ENCODE peak calls at places on chromosomes 4 and X, in five cellular contexts. Z is K562, R is GM12878, M is HepG2, O is H1. F is an unnamed sample.
A peak's percentile ranks its signal among the peaks of the same experiment; 100 is the strongest.

GRCh38 chr4:108540536-108540935 is 79.8 kb upstream of the RPL34 start:
- DNase-seq in Z (no peak), R (no peak), M (no peak), O (no peak), F (no peak)

GRCh38 chrX:41118156-41118555 is 32.9 kb downstream of the USP9X start:
- DNase-seq in Z (no peak), R (no peak), M (no peak), O (no peak), F (no peak)

GRCh38 chr4:137993232-137993631 is 248.9 kb downstream of the SLC7A11 start:
- DNase-seq in Z (no peak), R (no peak), M (no peak), O (no peak), F (no peak)

GRCh38 chr4:129515356-129515755 is 419.4 kb downstream of the C4orf33 start:
- DNase-seq in Z (no peak), R (no peak), M (no peak), O (no peak), F (no peak)

GRCh38 chr4:121977251-121978168 is 25.6 kb upstream of the TRPC3 start:
- DNase-seq in Z (no peak), R (peak; percentile 56), M (no peak), O (no peak), F (no peak)

GRCh38 chr4:99457676-99458075 is 22.5 kb upstream of the ADH7 start:
- DNase-seq in Z (no peak), R (no peak), M (no peak), O (no peak), F (no peak)

GRCh38 chr4:56979674-56980073 is 978 bp downstream of the POLR2B start:
- DNase-seq in Z (no peak), R (no peak), M (peak; percentile 31), O (no peak), F (no peak)

GRCh38 chr4:186807809-186808634 is 84.4 kb upstream of the FAT1 start:
- DNase-seq in Z (no peak), R (no peak), M (no peak), O (no peak), F (no peak)

GRCh38 chr4:16916719-16917337 is 18.4 kb upstream of the LDB2 start:
- DNase-seq in Z (peak; percentile 68), R (peak; percentile 47), M (peak; percentile 63), O (peak; percentile 90), F (peak; percentile 55)

GRCh38 chr4:8835521-8836365 is 35.9 kb downstream of the HMX1 start:
- DNase-seq in Z (no peak), R (no peak), M (no peak), O (no peak), F (peak; percentile 20)

GRCh38 chr4:97507587-97508245 is 635.6 kb downstream of the STPG2 start:
- DNase-seq in Z (no peak), R (no peak), M (no peak), O (no peak), F (no peak)

GRCh38 chrX:153771686-153772607 is 7.9 kb downstream of the PLXNB3 start:
- DNase-seq in Z (no peak), R (no peak), M (no peak), O (no peak), F (peak; percentile 22)

GRCh38 chrX:153774576-153775292 is 6.1 kb upstream of the SRPK3 start:
- DNase-seq in Z (no peak), R (no peak), M (no peak), O (no peak), F (peak; percentile 33)

GRCh38 chrX:153773741-153774575 is 6.9 kb upstream of the SRPK3 start:
- DNase-seq in Z (no peak), R (no peak), M (no peak), O (no peak), F (peak; percentile 36)

GRCh38 chrX:153772608-153773217 is 8.1 kb upstream of the SRPK3 start:
- DNase-seq in Z (no peak), R (no peak), M (no peak), O (no peak), F (peak; percentile 30)

DNA sequence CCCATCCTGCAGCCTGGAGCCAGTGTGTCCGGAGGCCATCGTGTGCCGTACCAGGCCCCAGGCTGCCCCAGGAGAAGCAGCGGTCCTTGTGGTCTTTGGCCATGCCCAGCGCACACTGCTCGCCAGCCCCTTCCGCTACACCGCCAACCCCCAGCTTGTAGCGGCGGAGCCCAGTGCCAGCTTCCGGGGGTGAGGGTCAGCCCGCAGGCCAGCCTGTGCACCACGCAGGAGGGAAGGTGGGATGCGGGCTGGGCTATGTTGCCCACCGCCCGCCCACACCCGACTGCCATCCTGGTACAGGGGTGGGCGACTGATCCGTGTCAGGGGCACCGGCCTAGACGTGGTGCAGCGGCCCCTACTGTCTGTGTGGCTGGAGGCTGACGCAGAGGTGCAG is 7.6 kb upstream of the SRPK3 start:
- DNase-seq in Z (no peak), R (no peak), M (no peak), O (no peak), F (no peak)
- TF ChIP-seq CTCF in Z (no peak), R (no peak), M (no peak), O (no peak), F (no peak)

DNA sequence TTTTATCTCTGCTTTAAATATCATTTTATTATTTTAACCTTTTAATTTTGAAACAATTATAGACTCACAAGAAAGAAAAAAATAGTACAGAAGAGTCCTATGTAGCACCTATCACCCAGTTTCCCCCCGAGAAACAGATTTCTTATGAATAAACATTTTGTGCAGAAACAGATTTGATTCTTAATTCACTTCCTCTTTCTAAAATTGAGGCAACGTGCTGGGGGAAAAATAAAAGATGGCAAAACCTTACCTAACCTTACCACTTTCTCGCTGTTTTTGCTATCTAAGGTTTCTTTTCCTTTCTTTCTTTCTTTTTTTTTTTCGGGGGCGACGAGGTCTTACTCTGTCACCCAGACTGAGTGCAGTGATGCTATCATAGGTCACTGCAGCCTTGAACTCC is 4.3 kb upstream of the CLNK start:
- DNase-seq in Z (no peak), R (no peak), M (no peak), O (no peak), F (no peak)
- TF ChIP-seq TAF1 in Z (no peak), R (no peak), M (no peak), O (no peak), F (no peak)

DNA sequence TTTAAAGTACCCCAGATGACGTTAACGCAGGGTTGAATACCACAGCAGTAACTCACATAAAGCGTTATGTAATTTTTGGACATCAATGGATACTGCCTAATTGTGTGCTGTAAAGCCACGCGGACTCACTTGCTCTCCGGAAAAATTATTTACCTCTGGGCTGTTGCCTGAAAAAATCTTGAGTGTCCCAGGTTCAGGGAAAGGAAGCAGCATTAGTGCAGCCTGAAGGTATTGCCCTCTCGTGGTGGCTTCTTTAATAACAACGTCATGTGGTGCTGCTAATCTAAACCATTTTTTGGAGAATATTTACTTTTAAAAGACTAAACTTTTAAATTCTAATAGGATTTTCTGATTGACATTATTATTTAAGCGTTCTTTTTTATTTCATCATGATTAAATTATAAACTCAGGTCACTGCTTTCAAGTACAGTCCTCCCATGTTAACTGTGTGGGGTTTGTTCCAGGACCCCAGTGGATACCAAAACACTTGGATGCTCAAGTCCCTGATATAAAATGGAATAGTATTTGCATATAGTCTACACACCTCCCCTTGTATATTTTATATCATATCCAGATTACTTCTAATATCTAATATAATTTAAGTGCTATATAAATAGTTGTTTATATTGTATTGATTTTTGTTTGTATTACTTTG is 384.8 kb downstream of the FAM133A start:
- DNase-seq in Z (peak; percentile 1), R (no peak), M (peak; percentile 3), O (no peak), F (peak; percentile 26)
- TF ChIP-seq CTCF in Z (peak; percentile 15), R (peak; percentile 51), M (peak; percentile 38), O (no peak), F (peak; percentile 71)

GRCh38 chr4:140037353-140038030 is 116.5 kb downstream of the MAML3 start:
- DNase-seq in Z (no peak), R (no peak), M (peak; percentile 77), O (no peak), F (no peak)
- TF ChIP-seq TAF1 in Z (no peak), R (no peak), M (no peak), O (no peak), F (peak; percentile 40)

GRCh38 chr4:48877827-48878535 is 28.6 kb downstream of the OCIAD2 start:
- DNase-seq in Z (no peak), R (no peak), M (no peak), O (no peak), F (no peak)
- TF ChIP-seq CTCF in Z (peak; percentile 41), R (no peak), M (peak; percentile 12), O (no peak), F (no peak)

F was measured in SK-N-SH.